ENCODE peak calls at places on chromosome X, in five cellular contexts. D is glutamatergic neuron, N is right lobe of liver, M is GM10248, Y is vagina. B is an unnamed sample.

GRCh38 chrX:47146121-47146935 is 1.3 kb downstream of the RBM10 start:
- DNase-seq in D (no peak), M (no peak), Y (no peak), N (no peak), B (no peak)

GRCh38 chrX:41095174-41095573 is 9.9 kb downstream of the USP9X start:
- DNase-seq in M (no peak), Y (no peak), N (no peak), D (no peak), B (no peak)

GRCh38 chrX:9055354-9055753 is 21.4 kb upstream of the FAM9B start:
- DNase-seq in D (no peak), M (no peak), N (no peak), Y (no peak), B (no peak)

GRCh38 chrX:10636337-10636736 is 16.0 kb upstream of the MID1 start:
- DNase-seq in N (no peak), M (no peak), Y (no peak), D (peak; percentile 17), B (peak; percentile 72)

GRCh38 chrX:55524487-55524886 is 34.8 kb upstream of the USP51 start:
- DNase-seq in N (no peak), Y (no peak), M (no peak), D (no peak), B (no peak)

GRCh38 chrX:148412006-148412405 is 88.4 kb upstream of the AFF2 start:
- DNase-seq in D (no peak), M (no peak), N (no peak), Y (no peak), B (peak; percentile 60)

GRCh38 chrX:76253432-76253831 is 80.6 kb downstream of the PBDC1 start:
- DNase-seq in Y (no peak), M (peak; percentile 31), N (no peak), D (peak; percentile 25), B (peak; percentile 66)

GRCh38 chrX:109952050-109952449 is 50.9 kb upstream of the TMEM164 start:
- DNase-seq in N (no peak), M (no peak), D (no peak), Y (no peak), B (peak; percentile 24)

GRCh38 chrX:135086197-135086854 is 34.0 kb downstream of the ETDB start:
- DNase-seq in N (no peak), D (no peak), Y (no peak), M (peak; percentile 38), B (peak; percentile 72)

GRCh38 chrX:68488657-68489056 is 10.2 kb upstream of the YIPF6 start:
- DNase-seq in M (no peak), D (no peak), Y (no peak), N (no peak), B (no peak)

GRCh38 chrX:110241816-110242215 is 76.1 kb downstream of the AMMECR1 start:
- DNase-seq in M (no peak), N (no peak), Y (no peak), D (no peak), B (peak; percentile 41)

GRCh38 chrX:68511255-68511654 is 12.4 kb downstream of the YIPF6 start:
- DNase-seq in M (peak; percentile 48), N (no peak), D (peak; percentile 19), Y (no peak), B (peak; percentile 68)

GRCh38 chrX:13360146-13360545 is 40.3 kb upstream of the ATXN3L start:
- DNase-seq in M (no peak), N (no peak), Y (no peak), D (no peak), B (no peak)

GRCh38 chrX:74325130-74326059 is 21.4 kb downstream of the ZCCHC13 start:
- DNase-seq in D (peak; percentile 25), M (no peak), Y (no peak), N (no peak), B (no peak)

GRCh38 chrX:65601530-65602281 is 65.7 kb upstream of the MSN start:
- DNase-seq in D (no peak), N (peak; percentile 82), Y (no peak), M (no peak), B (peak; percentile 85)

GRCh38 chrX:46263494-46263893 is 281.7 kb downstream of the ZNF674 start:
- DNase-seq in D (no peak), Y (no peak), M (no peak), N (no peak), B (no peak)

GRCh38 chrX:11968470-11968869 is 169.8 kb upstream of the FRMPD4 start:
- DNase-seq in N (no peak), M (no peak), Y (no peak), D (no peak), B (no peak)

GRCh38 chrX:40151211-40152172 is 53.7 kb upstream of the BCOR start:
- DNase-seq in D (peak; percentile 59), Y (no peak), N (peak; percentile 27), M (no peak), B (no peak)

GRCh38 chrX:120647127-120647526 is 17.3 kb upstream of the C1GALT1C1 start:
- DNase-seq in D (no peak), M (no peak), N (no peak), Y (no peak), B (peak; percentile 46)

GRCh38 chrX:136259543-136259942 is 8.3 kb upstream of the MAP7D3 start:
- DNase-seq in M (no peak), N (no peak), Y (no peak), D (no peak), B (peak; percentile 51)

DNA sequence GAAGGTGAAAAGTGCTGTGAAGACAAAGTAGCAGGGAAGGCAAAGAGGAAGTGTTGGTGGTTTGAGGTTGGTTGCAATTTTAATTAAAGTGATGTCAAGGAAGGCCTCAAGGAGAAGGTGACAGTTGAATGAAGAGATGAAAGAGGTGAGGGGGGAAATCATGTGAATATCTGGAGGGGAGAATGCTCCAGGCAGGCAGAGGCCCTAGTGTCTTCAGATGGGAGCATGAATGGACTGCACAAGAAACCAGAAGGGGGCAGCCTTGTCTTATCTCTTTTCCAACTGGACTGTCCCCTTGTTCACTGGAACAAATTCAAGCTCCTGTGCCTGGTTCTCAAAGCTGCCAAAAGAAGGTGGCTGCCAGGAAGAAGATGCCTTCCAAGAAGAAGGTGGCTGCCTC is 68.4 kb downstream of the MAOB start:
- DNase-seq in Y (no peak), M (no peak), D (peak; percentile 9), N (no peak), B (peak; percentile 47)
- TF ChIP-seq CTCF in Y (no peak), M (no peak), D (no peak), N (no peak), B (peak; percentile 20)

DNA sequence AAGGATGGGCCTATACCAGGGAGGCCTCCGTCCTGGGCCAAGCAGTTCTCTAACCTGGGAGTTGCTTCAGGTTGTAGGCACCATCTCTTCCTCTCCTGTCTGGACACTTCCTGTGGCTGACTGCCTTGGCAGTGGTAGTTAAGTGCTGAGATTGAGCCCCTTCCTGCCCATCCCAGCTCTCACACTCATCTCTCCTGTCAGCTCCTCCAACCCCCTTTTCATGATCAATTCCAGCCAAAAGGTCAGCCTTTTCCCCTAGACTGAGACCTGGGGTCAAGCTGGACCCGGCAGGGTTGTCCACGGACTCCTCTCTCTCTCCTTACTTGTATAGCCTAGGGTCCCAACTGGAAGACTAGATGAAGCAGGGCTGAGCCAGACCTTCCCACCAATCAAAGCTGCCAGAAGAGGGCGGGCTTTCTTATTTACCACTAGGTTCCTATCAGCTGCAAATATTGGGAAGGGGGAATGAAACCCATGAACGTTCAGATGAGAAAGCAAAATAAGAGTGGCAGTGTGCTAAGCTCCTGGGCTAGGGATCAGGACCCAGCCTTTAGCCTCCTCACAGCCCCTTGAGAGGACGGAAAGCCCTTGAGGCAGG is 34.5 kb downstream of the KDM5C start:
- DNase-seq in N (no peak), M (no peak), Y (no peak), D (peak; percentile 33), B (peak; percentile 11)
- TF ChIP-seq CTCF in N (no peak), M (no peak), Y (no peak), D (peak; percentile 15), B (no peak)

DNA sequence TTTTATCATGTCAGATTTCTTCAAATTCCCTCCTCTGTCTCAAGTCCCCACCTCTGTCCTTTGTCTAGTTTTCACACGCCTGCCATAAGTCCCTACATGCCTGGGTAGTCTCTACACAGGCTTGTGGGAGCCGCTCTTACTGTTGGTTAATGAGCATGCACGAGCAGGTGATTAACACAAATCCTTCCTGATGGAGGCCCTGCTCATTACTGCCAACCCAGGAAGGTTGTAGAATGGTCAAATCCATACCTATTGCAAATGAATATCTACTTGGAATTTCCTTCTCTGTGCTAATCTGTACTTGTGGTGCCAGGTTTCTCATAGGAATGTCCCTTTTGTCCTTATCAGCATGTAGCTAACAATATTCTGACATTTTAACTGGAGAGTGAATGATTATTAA is 208.4 kb upstream of the HDX start:
- DNase-seq in M (no peak), D (no peak), Y (no peak), N (no peak), B (no peak)
- TF ChIP-seq CTCF in M (no peak), D (no peak), Y (no peak), N (no peak), B (no peak)

GRCh38 chrX:34917146-34917545 is 25.4 kb upstream of the FAM47B start:
- DNase-seq in N (no peak), D (no peak), Y (no peak), M (no peak), B (peak; percentile 24)

GRCh38 chrX:34918091-34918736 is 24.4 kb upstream of the FAM47B start:
- DNase-seq in N (no peak), Y (no peak), M (no peak), D (no peak), B (peak; percentile 59)

GRCh38 chrX:34915463-34916225 is 27.0 kb upstream of the FAM47B start:
- DNase-seq in Y (no peak), M (no peak), D (no peak), N (no peak), B (no peak)

DNA sequence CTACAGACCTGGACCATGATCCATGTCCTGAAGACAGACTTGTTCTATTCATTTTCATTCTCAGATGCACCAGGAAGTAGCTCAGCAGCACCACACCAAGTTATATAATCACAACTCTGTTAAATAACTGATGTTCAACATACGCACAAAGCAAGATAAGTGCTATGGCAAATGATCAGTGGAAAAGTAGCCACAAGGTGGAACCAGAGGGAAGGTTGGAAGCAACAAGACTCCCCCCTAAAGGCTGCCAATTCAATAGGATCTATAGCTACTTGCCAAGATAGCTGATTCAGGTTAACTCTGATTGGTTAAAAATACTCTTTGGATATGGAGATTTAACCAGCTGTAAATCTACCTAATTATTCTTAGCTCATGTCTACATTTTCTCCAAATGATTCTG is 23.7 kb upstream of the FAM47B start:
- DNase-seq in N (no peak), Y (no peak), M (no peak), D (no peak), B (peak; percentile 58)
- TF ChIP-seq CTCF in N (peak; percentile 47), Y (no peak), M (no peak), D (peak; percentile 5), B (peak; percentile 28)

GRCh38 chrX:19638968-19639539 is 123.7 kb upstream of the MAP3K15 start:
- DNase-seq in M (no peak), D (no peak), N (no peak), Y (no peak), B (no peak)
- TF ChIP-seq CTCF in M (no peak), D (no peak), N (no peak), Y (no peak), B (no peak)

B was measured in MCF 10A.